ENCODE peak calls at places on chromosomes 13 and 19, in eight cellular contexts. J is CD4-positive, CD25-positive, alpha-beta regulatory T cell; X is substantia nigra; G is right atrium auricular region; M is HepG2; F is dorsolateral prefrontal cortex; H is heart left ventricle; V is colonic mucosa. I is an unnamed sample.

GRCh38 chr13:98988277-98988676 is 10.4 kb upstream of the DOCK9 start:
- DNase-seq in H (no peak), J (no peak), X (no peak), F (no peak), G (no peak), V (no peak), M (no peak), I (peak; percentile 19)

GRCh38 chr13:85626603-85627002 is 172.6 kb downstream of the SLITRK6 start:
- DNase-seq in F (no peak), X (no peak), H (no peak), G (no peak), V (no peak), M (no peak), J (no peak), I (no peak)

GRCh38 chr13:102645701-102646100 is 48.9 kb downstream of the TPP2 start:
- DNase-seq in H (no peak), G (no peak), M (no peak), V (no peak), J (no peak), F (no peak), X (no peak), I (no peak)

GRCh38 chr13:51122868-51123267 is 11.8 kb upstream of the C13orf42 start:
- DNase-seq in X (no peak), F (no peak), V (no peak), J (no peak), H (no peak), G (no peak), M (peak; percentile 91), I (no peak)

GRCh38 chr13:95530178-95530577 is 22.3 kb upstream of the CLDN10 start:
- DNase-seq in J (no peak), G (no peak), X (peak; percentile 4), H (no peak), M (peak; percentile 38), F (no peak), V (no peak), I (no peak)

GRCh38 chr19:4523306-4524110 is 5.2 kb upstream of the PLIN4 start:
- DNase-seq in G (no peak), H (peak; percentile 80), X (no peak), V (peak; percentile 55), J (no peak), M (peak; percentile 51), F (no peak), I (no peak)

GRCh38 chr19:35975608-35976214 is 19.3 kb upstream of the SDHAF1 start:
- DNase-seq in V (no peak), G (no peak), F (no peak), X (no peak), J (no peak), H (no peak), M (no peak), I (no peak)

GRCh38 chr13:47310376-47310775 is 413.5 kb upstream of the HTR2A start:
- DNase-seq in X (no peak), G (no peak), V (no peak), H (no peak), J (no peak), F (no peak), M (no peak), I (no peak)

GRCh38 chr19:6495947-6496346 is 6.2 kb downstream of the TUBB4A start:
- DNase-seq in X (no peak), J (no peak), H (no peak), V (no peak), M (no peak), F (no peak), G (no peak), I (no peak)

GRCh38 chr13:91574756-91575155 is 176.3 kb downstream of the GPC5 start:
- DNase-seq in H (no peak), J (no peak), F (no peak), V (no peak), M (no peak), X (no peak), G (no peak), I (no peak)

GRCh38 chr19:27777726-27778125 is 1435.2 kb downstream of the UQCRFS1 start:
- DNase-seq in V (no peak), F (no peak), J (no peak), M (no peak), H (no peak), X (no peak), G (peak; percentile 23), I (no peak)

GRCh38 chr13:73061478-73062275 is 2.9 kb downstream of the KLF5 start:
- DNase-seq in X (no peak), G (no peak), F (no peak), J (no peak), H (no peak), V (peak; percentile 60), M (no peak), I (no peak)

GRCh38 chr19:45391346-45391745 is 13.5 kb downstream of the PPP1R13L start:
- DNase-seq in V (no peak), M (peak; percentile 20), X (no peak), J (no peak), H (no peak), F (no peak), G (no peak), I (no peak)

GRCh38 chr13:44726777-44727176 is 150.6 kb upstream of the TSC22D1 start:
- DNase-seq in X (no peak), J (no peak), H (no peak), V (peak; percentile 42), M (no peak), G (no peak), F (no peak), I (no peak)

GRCh38 chr19:54017266-54017665 is 25.8 kb downstream of the CACNG6 start:
- DNase-seq in X (no peak), J (no peak), V (no peak), G (no peak), H (no peak), F (no peak), M (no peak), I (no peak)

GRCh38 chr19:54024660-54025059 is 33.2 kb downstream of the CACNG6 start:
- DNase-seq in H (no peak), M (peak; percentile 41), J (no peak), G (no peak), F (no peak), V (no peak), X (no peak), I (no peak)

GRCh38 chr19:54021363-54021762 is 29.9 kb downstream of the CACNG6 start:
- DNase-seq in J (no peak), H (no peak), G (no peak), F (no peak), V (no peak), X (no peak), M (no peak), I (no peak)

GRCh38 chr19:54023191-54023590 is 31.8 kb downstream of the CACNG6 start:
- DNase-seq in F (no peak), V (no peak), G (no peak), J (no peak), M (no peak), X (no peak), H (no peak), I (no peak)

GRCh38 chr19:54021932-54022331 is 30.5 kb downstream of the CACNG6 start:
- DNase-seq in F (no peak), V (no peak), G (no peak), M (peak; percentile 52), J (no peak), H (no peak), X (no peak), I (no peak)
- H3K27ac ChIP-seq in F (no peak overlapping the region), V (no peak overlapping the region), G (no peak overlapping the region), M (no peak overlapping the region), J (no peak overlapping the region), H (no peak overlapping the region), X (no peak overlapping the region), I (no peak overlapping the region)

GRCh38 chr19:29501816-29502580 is 23.8 kb upstream of the VSTM2B start:
- DNase-seq in M (no peak), J (no peak), X (no peak), F (peak; percentile 37), V (no peak), G (no peak), H (no peak), I (no peak)

GRCh38 chr19:29503785-29504184 is 22.0 kb upstream of the VSTM2B start:
- DNase-seq in G (no peak), X (no peak), J (no peak), F (peak; percentile 40), H (no peak), V (no peak), M (no peak), I (no peak)

GRCh38 chr19:29504454-29504853 is 21.3 kb upstream of the VSTM2B start:
- DNase-seq in J (no peak), F (peak; percentile 46), X (peak; percentile 42), M (no peak), H (no peak), V (no peak), G (no peak), I (no peak)

GRCh38 chr19:29503140-29503758 is 22.5 kb upstream of the VSTM2B start:
- DNase-seq in H (no peak), V (no peak), M (no peak), F (peak; percentile 32), J (no peak), G (no peak), X (no peak), I (no peak)

DNA sequence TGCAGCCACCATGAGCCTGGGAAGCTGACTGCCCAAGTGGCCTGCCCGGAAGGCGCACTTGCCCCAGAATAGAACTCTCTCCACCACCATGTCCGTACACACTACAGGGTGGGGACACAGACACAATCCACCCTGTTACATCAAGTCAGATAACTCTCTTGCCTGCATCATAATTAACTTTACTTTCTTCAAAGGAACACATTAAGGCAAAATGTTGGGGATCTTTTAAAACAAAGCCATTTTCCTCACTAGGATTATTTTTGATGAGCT is 23.3 kb upstream of the VSTM2B start:
- DNase-seq in H (no peak), V (no peak), X (no peak), F (no peak), G (no peak), M (no peak), J (no peak), I (no peak)
- H3K27ac ChIP-seq in H (no peak overlapping the region), V (no peak overlapping the region), X (peak overlapping the region; percentile 100), F (peak overlapping the region; percentile 96), G (no peak overlapping the region), M (no peak overlapping the region), J (no peak overlapping the region), I (no peak overlapping the region)

DNA sequence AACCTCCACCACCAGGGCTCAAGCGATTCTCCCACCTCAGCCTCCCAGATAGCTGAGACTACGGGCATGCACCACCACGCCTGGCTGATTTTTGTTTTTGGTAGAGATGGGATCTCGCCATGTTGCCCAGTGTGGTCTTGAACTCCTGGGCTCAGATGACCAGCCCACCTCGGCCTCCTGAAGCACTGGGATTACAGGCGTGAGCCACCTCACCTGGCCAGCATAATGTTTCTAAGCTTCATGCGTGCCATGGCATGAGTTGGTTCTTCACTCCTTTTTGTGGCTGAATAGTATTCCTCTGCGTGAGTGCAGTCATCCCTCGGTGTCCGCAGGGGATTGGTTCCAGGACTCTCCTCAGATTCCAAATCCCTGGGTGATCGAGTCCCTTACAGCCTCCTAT is 4.2 kb upstream of the ZNF579 start:
- DNase-seq in V (no peak), M (no peak), X (no peak), G (no peak), F (no peak), J (no peak), H (no peak), I (no peak)
- H3K27ac ChIP-seq in V (no peak overlapping the region), M (no peak overlapping the region), X (no peak overlapping the region), G (no peak overlapping the region), F (no peak overlapping the region), J (no peak overlapping the region), H (peak overlapping the region; percentile 62), I (no peak overlapping the region)

DNA sequence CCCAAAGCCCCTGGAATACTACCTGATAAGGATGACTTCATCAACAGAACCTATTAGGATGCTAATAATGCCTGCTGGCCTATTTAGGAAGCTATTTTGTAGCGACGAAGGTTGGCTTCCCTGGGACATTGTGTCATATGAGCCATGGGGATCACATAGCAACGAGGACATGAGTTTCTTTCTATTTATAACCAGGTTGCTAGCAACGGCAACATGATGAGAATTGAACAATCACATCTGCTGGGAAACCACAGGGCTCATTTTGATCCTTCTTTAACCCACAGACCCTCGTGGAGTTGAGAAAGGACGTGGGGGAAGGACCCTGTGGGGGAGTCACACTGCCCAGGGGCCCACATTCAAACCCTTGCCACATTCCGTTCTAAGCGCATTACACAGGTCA is 172.2 kb downstream of the COL4A1 start:
- DNase-seq in M (no peak), G (peak; percentile 61), X (no peak), H (no peak), J (no peak), V (no peak), F (no peak), I (no peak)
- H3K27ac ChIP-seq in M (no peak overlapping the region), G (peak overlapping the region; percentile 87), X (no peak overlapping the region), H (peak overlapping the region; percentile 87), J (no peak overlapping the region), V (no peak overlapping the region), F (no peak overlapping the region), I (no peak overlapping the region)

I was measured in adrenal gland.